ENCODE peak calls at places on chromosomes 4 and X, in nine cellular contexts. One of them, this sample, is unnamed.

GRCh38 chrX:12007881-12008280 is 130.4 kb upstream of the FRMPD4 start:
- DNase-seq in stimulated activated CD4-positive, alpha-beta T cell treated with anti-CD3 and anti-CD28 coated beads, Interleukin-4, amount 100 ng/mL, for 48 hours: no peak
- DNase-seq in A172: peak; percentile 99
- DNase-seq in osteocyte: no peak
- DNase-seq in H9: no peak
- DNase-seq in RPMI8226: peak; percentile 20
- DNase-seq in left lung: no peak
- DNase-seq in substantia nigra: no peak
- DNase-seq in neural crest cell: no peak
- DNase-seq in this sample: no peak

GRCh38 chr4:84804126-84804525 is 162.4 kb downstream of the WDFY3 start:
- DNase-seq in stimulated activated CD4-positive, alpha-beta T cell treated with anti-CD3 and anti-CD28 coated beads, Interleukin-4, amount 100 ng/mL, for 48 hours: no peak
- DNase-seq in A172: no peak
- DNase-seq in osteocyte: no peak
- DNase-seq in H9: no peak
- DNase-seq in RPMI8226: peak; percentile 59
- DNase-seq in left lung: no peak
- DNase-seq in substantia nigra: no peak
- DNase-seq in neural crest cell: no peak
- DNase-seq in this sample: no peak

GRCh38 chrX:112672788-112673560 is 6.8 kb downstream of the LHFPL1 start:
- DNase-seq in stimulated activated CD4-positive, alpha-beta T cell treated with anti-CD3 and anti-CD28 coated beads, Interleukin-4, amount 100 ng/mL, for 48 hours: no peak
- DNase-seq in A172: no peak
- DNase-seq in osteocyte: no peak
- DNase-seq in H9: no peak
- DNase-seq in RPMI8226: peak; percentile 46
- DNase-seq in left lung: no peak
- DNase-seq in substantia nigra: no peak
- DNase-seq in neural crest cell: no peak
- DNase-seq in this sample: no peak

GRCh38 chr4:38184404-38184803 is 224.2 kb downstream of the PTTG2 start:
- DNase-seq in stimulated activated CD4-positive, alpha-beta T cell treated with anti-CD3 and anti-CD28 coated beads, Interleukin-4, amount 100 ng/mL, for 48 hours: no peak
- DNase-seq in A172: no peak
- DNase-seq in osteocyte: no peak
- DNase-seq in H9: no peak
- DNase-seq in RPMI8226: peak; percentile 64
- DNase-seq in left lung: no peak
- DNase-seq in substantia nigra: no peak
- DNase-seq in neural crest cell: no peak
- DNase-seq in this sample: no peak

GRCh38 chrX:65920620-65921019 is 119.3 kb downstream of the VSIG4 start:
- DNase-seq in stimulated activated CD4-positive, alpha-beta T cell treated with anti-CD3 and anti-CD28 coated beads, Interleukin-4, amount 100 ng/mL, for 48 hours: no peak
- DNase-seq in A172: no peak
- DNase-seq in osteocyte: no peak
- DNase-seq in H9: no peak
- DNase-seq in RPMI8226: no peak
- DNase-seq in left lung: no peak
- DNase-seq in substantia nigra: no peak
- DNase-seq in neural crest cell: no peak
- DNase-seq in this sample: no peak

GRCh38 chr4:6205584-6205965 is 5.2 kb upstream of the JAKMIP1 start:
- DNase-seq in stimulated activated CD4-positive, alpha-beta T cell treated with anti-CD3 and anti-CD28 coated beads, Interleukin-4, amount 100 ng/mL, for 48 hours: no peak
- DNase-seq in A172: no peak
- DNase-seq in osteocyte: peak; percentile 48
- DNase-seq in H9: no peak
- DNase-seq in RPMI8226: no peak
- DNase-seq in left lung: no peak
- DNase-seq in substantia nigra: no peak
- DNase-seq in neural crest cell: no peak
- DNase-seq in this sample: no peak

GRCh38 chr4:145061325-145061920 is 36.6 kb downstream of the ANAPC10 start:
- DNase-seq in stimulated activated CD4-positive, alpha-beta T cell treated with anti-CD3 and anti-CD28 coated beads, Interleukin-4, amount 100 ng/mL, for 48 hours: no peak
- DNase-seq in A172: peak; percentile 46
- DNase-seq in osteocyte: no peak
- DNase-seq in H9: no peak
- DNase-seq in RPMI8226: peak; percentile 22
- DNase-seq in left lung: no peak
- DNase-seq in substantia nigra: no peak
- DNase-seq in neural crest cell: no peak
- DNase-seq in this sample: peak; percentile 9

GRCh38 chrX:37976153-37976552 is 30.2 kb upstream of the SYTL5 start:
- DNase-seq in stimulated activated CD4-positive, alpha-beta T cell treated with anti-CD3 and anti-CD28 coated beads, Interleukin-4, amount 100 ng/mL, for 48 hours: no peak
- DNase-seq in A172: no peak
- DNase-seq in osteocyte: no peak
- DNase-seq in H9: no peak
- DNase-seq in RPMI8226: no peak
- DNase-seq in left lung: no peak
- DNase-seq in substantia nigra: no peak
- DNase-seq in neural crest cell: no peak
- DNase-seq in this sample: no peak

GRCh38 chr4:155208258-155209054 is at the start of gene NPY2R:
- DNase-seq in stimulated activated CD4-positive, alpha-beta T cell treated with anti-CD3 and anti-CD28 coated beads, Interleukin-4, amount 100 ng/mL, for 48 hours: no peak
- DNase-seq in A172: no peak
- DNase-seq in osteocyte: peak; percentile 84
- DNase-seq in H9: peak; percentile 78
- DNase-seq in RPMI8226: no peak
- DNase-seq in left lung: no peak
- DNase-seq in substantia nigra: no peak
- DNase-seq in neural crest cell: peak; percentile 55
- DNase-seq in this sample: peak; percentile 29

GRCh38 chr4:3253808-3254207 is 4.8 kb downstream of the MSANTD1 start:
- DNase-seq in stimulated activated CD4-positive, alpha-beta T cell treated with anti-CD3 and anti-CD28 coated beads, Interleukin-4, amount 100 ng/mL, for 48 hours: no peak
- DNase-seq in A172: no peak
- DNase-seq in osteocyte: no peak
- DNase-seq in H9: peak; percentile 21
- DNase-seq in RPMI8226: no peak
- DNase-seq in left lung: peak; percentile 28
- DNase-seq in substantia nigra: no peak
- DNase-seq in neural crest cell: no peak
- DNase-seq in this sample: no peak

GRCh38 chr4:83535520-83535944 is 376 bp upstream of the GPAT3 start:
- DNase-seq in stimulated activated CD4-positive, alpha-beta T cell treated with anti-CD3 and anti-CD28 coated beads, Interleukin-4, amount 100 ng/mL, for 48 hours: no peak
- DNase-seq in A172: peak; percentile 40
- DNase-seq in osteocyte: no peak
- DNase-seq in H9: peak; percentile 50
- DNase-seq in RPMI8226: peak; percentile 75
- DNase-seq in left lung: peak; percentile 53
- DNase-seq in substantia nigra: no peak
- DNase-seq in neural crest cell: peak; percentile 5
- DNase-seq in this sample: peak; percentile 46

GRCh38 chrX:39652336-39652735 is 445.4 kb downstream of the BCOR start:
- DNase-seq in stimulated activated CD4-positive, alpha-beta T cell treated with anti-CD3 and anti-CD28 coated beads, Interleukin-4, amount 100 ng/mL, for 48 hours: no peak
- DNase-seq in A172: no peak
- DNase-seq in osteocyte: no peak
- DNase-seq in H9: peak; percentile 70
- DNase-seq in RPMI8226: peak; percentile 44
- DNase-seq in left lung: no peak
- DNase-seq in substantia nigra: no peak
- DNase-seq in neural crest cell: no peak
- DNase-seq in this sample: peak; percentile 44

GRCh38 chr4:109559625-109559982 is 442 bp upstream of the MCUB start:
- DNase-seq in stimulated activated CD4-positive, alpha-beta T cell treated with anti-CD3 and anti-CD28 coated beads, Interleukin-4, amount 100 ng/mL, for 48 hours: peak; percentile 22
- DNase-seq in A172: no peak
- DNase-seq in osteocyte: no peak
- DNase-seq in H9: peak; percentile 60
- DNase-seq in RPMI8226: no peak
- DNase-seq in left lung: peak; percentile 40
- DNase-seq in substantia nigra: no peak
- DNase-seq in neural crest cell: no peak
- DNase-seq in this sample: peak; percentile 68

GRCh38 chrX:106999002-106999975 is 723 bp downstream of the MORC4 start:
- DNase-seq in stimulated activated CD4-positive, alpha-beta T cell treated with anti-CD3 and anti-CD28 coated beads, Interleukin-4, amount 100 ng/mL, for 48 hours: peak; percentile 26
- DNase-seq in A172: peak; percentile 18
- DNase-seq in osteocyte: no peak
- DNase-seq in H9: peak; percentile 38
- DNase-seq in RPMI8226: peak; percentile 54
- DNase-seq in left lung: peak; percentile 55
- DNase-seq in substantia nigra: peak; percentile 4
- DNase-seq in neural crest cell: peak; percentile 26
- DNase-seq in this sample: peak; percentile 14

GRCh38 chr4:3073158-3074077 is 920 bp downstream of the HTT-AS start:
- DNase-seq in stimulated activated CD4-positive, alpha-beta T cell treated with anti-CD3 and anti-CD28 coated beads, Interleukin-4, amount 100 ng/mL, for 48 hours: no peak
- DNase-seq in A172: no peak
- DNase-seq in osteocyte: no peak
- DNase-seq in H9: peak; percentile 45
- DNase-seq in RPMI8226: no peak
- DNase-seq in left lung: no peak
- DNase-seq in substantia nigra: no peak
- DNase-seq in neural crest cell: peak; percentile 15
- DNase-seq in this sample: peak; percentile 46

GRCh38 chrX:10769696-10770619 is 149.6 kb upstream of the MID1 start:
- DNase-seq in stimulated activated CD4-positive, alpha-beta T cell treated with anti-CD3 and anti-CD28 coated beads, Interleukin-4, amount 100 ng/mL, for 48 hours: no peak
- DNase-seq in A172: no peak
- DNase-seq in osteocyte: no peak
- DNase-seq in H9: no peak
- DNase-seq in RPMI8226: no peak
- DNase-seq in left lung: no peak
- DNase-seq in substantia nigra: no peak
- DNase-seq in neural crest cell: peak; percentile 18
- DNase-seq in this sample: peak; percentile 10

GRCh38 chr4:30721353-30722091 is 1.4 kb downstream of the PCDH7 start:
- DNase-seq in stimulated activated CD4-positive, alpha-beta T cell treated with anti-CD3 and anti-CD28 coated beads, Interleukin-4, amount 100 ng/mL, for 48 hours: no peak
- DNase-seq in A172: no peak
- DNase-seq in osteocyte: peak; percentile 89
- DNase-seq in H9: peak; percentile 55
- DNase-seq in RPMI8226: no peak
- DNase-seq in left lung: peak; percentile 34
- DNase-seq in substantia nigra: no peak
- DNase-seq in neural crest cell: peak; percentile 53
- DNase-seq in this sample: peak; percentile 75

GRCh38 chr4:89469930-89470375 is 162.4 kb upstream of the GPRIN3 start:
- DNase-seq in stimulated activated CD4-positive, alpha-beta T cell treated with anti-CD3 and anti-CD28 coated beads, Interleukin-4, amount 100 ng/mL, for 48 hours: no peak
- DNase-seq in A172: peak; percentile 92
- DNase-seq in osteocyte: no peak
- DNase-seq in H9: no peak
- DNase-seq in RPMI8226: no peak
- DNase-seq in left lung: no peak
- DNase-seq in substantia nigra: no peak
- DNase-seq in neural crest cell: no peak
- DNase-seq in this sample: no peak

GRCh38 chr4:184348311-184349233 is 125.8 kb downstream of the IRF2 start:
- DNase-seq in stimulated activated CD4-positive, alpha-beta T cell treated with anti-CD3 and anti-CD28 coated beads, Interleukin-4, amount 100 ng/mL, for 48 hours: no peak
- DNase-seq in A172: no peak
- DNase-seq in osteocyte: no peak
- DNase-seq in H9: no peak
- DNase-seq in RPMI8226: no peak
- DNase-seq in left lung: no peak
- DNase-seq in substantia nigra: no peak
- DNase-seq in neural crest cell: no peak
- DNase-seq in this sample: no peak